ENCODE peak calls at places on chromosomes 12 and 14, in six cellular contexts. V is mesenchymal stem cell, J is IMR-90, U is H1, B is H9, P is trophoblast cell. M is an unnamed sample. For H3K27me3, the result is how much of the 10 kb centered on the place peaks cover.

GRCh38 chr14:98698341-98698740 is 573.7 kb downstream of the BCL11B start:
- DNase-seq in U (no peak), V (no peak), J (no peak), P (no peak), B (no peak), M (no peak)

GRCh38 chr12:50283924-50284236 is 560 bp upstream of the LIMA1 start:
- DNase-seq in U (no peak), J (no peak), B (no peak), P (no peak), V (no peak), M (no peak)

GRCh38 chr14:25349269-25349668 is 299.3 kb upstream of the STXBP6 start:
- DNase-seq in U (no peak), J (no peak), V (no peak), B (no peak), P (no peak), M (no peak)

GRCh38 chr14:103104654-103105511 is 10.4 kb downstream of the EXOC3L4 start:
- DNase-seq in J (peak), U (no peak), P (peak), B (peak), V (peak), M (no peak)

GRCh38 chr14:62143235-62143634 is 381.0 kb downstream of the SNAPC1 start:
- DNase-seq in B (no peak), V (no peak), J (peak), P (no peak), U (no peak), M (no peak)

GRCh38 chr12:51196547-51196946 is 21.3 kb downstream of the POU6F1 start:
- DNase-seq in U (no peak), P (no peak), B (no peak), V (no peak), J (no peak), M (no peak)

GRCh38 chr14:79643132-79643531 is 568.2 kb downstream of the DIO2 start:
- DNase-seq in J (no peak), B (no peak), U (no peak), P (peak), V (no peak), M (no peak)

GRCh38 chr12:38160318-38161122 is 156.1 kb upstream of the ALG10B start:
- DNase-seq in V (no peak), J (no peak), U (no peak), P (no peak), B (no peak), M (no peak)

GRCh38 chr14:74414793-74415437 is 11.1 kb downstream of the SYNDIG1L start:
- DNase-seq in B (peak), J (no peak), U (no peak), P (no peak), V (no peak), M (no peak)
- H4K91ac ChIP-seq in B (no peak), J (no peak), U (no peak), P (no peak), V (no peak), M (no peak)

DNA sequence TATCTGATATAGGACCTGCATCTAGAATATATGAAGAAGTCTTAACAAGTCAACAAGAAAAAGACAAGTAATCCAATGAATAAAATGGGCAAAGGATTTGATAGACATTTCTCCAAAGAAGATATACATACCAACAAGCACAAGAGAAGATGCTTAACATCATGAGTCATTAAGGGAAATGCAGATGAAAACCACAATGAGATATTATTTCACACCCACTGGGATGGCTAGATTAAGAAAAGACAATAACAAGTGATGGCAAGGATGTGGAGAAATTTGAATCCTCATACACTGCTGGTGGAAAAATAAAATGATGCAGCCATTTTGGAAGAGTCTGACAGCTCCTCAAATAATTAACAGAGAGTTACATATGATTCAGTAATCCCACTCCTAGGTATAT is 502.6 kb downstream of the FUT8 start:
- DNase-seq in P (no peak), B (no peak), V (no peak), J (no peak), U (no peak), M (no peak)
- H3K27me3 ChIP-seq in P (under half), B (under half), V (under half), J (under half), U (under half), M (under half)

GRCh38 chr14:68476212-68476964 is 316.5 kb downstream of the ZFP36L1 start:
- DNase-seq in V (peak), B (no peak), U (no peak), J (peak), P (peak), M (no peak)
- H4K91ac ChIP-seq in V (peak), B (no peak), U (no peak), J (peak), P (peak), M (no peak)

GRCh38 chr12:112881602-112882001 is 25.2 kb upstream of the OAS1 start:
- DNase-seq in P (no peak), J (no peak), U (no peak), B (no peak), V (no peak), M (no peak)
- H3K27me3 ChIP-seq in P (under half), J (under half), U (under half), B (under half), V (under half), M (under half)

GRCh38 chr12:48201091-48201490 is 2.0 kb downstream of the OR10AD1 start:
- DNase-seq in U (no peak), J (no peak), B (no peak), P (no peak), V (no peak), M (no peak)

GRCh38 chr12:48199784-48200198 is 3.3 kb downstream of the OR10AD1 start:
- DNase-seq in V (peak), J (peak), P (no peak), U (no peak), B (no peak), M (no peak)

GRCh38 chr12:48201516-48201915 is 1.6 kb downstream of the OR10AD1 start:
- DNase-seq in P (no peak), B (no peak), V (no peak), J (no peak), U (no peak), M (no peak)

GRCh38 chr12:48202766-48203165 is 326 bp downstream of the OR10AD1 start:
- DNase-seq in U (no peak), V (no peak), P (no peak), B (no peak), J (no peak), M (no peak)

GRCh38 chr12:48203192-48203591 is at the start of gene OR10AD1:
- DNase-seq in V (no peak), J (no peak), P (no peak), U (no peak), B (no peak), M (no peak)
- H4K91ac ChIP-seq in V (no peak), J (no peak), P (no peak), U (no peak), B (no peak), M (no peak)

DNA sequence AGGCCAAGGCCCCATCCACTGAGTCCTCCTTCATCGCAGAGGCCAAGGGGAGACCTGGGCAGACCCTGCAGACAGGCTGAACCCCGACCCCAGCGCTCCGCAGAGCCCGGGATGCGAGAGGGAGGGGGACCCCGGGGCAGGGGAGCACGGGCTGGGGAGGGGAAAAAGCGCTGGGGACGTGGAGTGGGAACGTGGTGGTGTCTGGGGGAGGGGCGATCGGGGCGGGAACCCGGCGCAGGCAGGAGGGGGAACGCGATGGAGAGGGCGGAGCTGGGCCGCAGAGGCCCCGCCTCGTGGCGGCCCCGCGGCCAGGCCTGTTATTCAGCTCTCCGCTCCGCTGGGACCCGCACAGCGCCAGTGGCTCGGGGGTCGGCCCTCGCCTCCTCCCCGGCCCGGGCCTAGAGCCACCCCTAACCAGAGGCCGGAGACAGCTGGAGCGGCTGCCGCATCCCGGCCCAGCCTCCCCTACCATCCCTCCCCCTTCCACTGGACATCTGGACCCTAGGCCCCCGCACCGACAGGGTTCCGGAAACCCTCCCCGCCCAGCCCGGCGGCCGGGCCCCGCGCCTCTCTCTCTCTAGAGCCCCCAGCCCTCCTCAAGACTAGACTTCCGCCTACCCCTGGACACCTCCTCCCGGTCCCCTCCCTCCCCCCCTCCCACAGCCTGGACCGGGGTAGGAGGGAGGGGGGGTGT is at the start of gene ARHGEF25:
- DNase-seq in P (peak), U (no peak), V (peak), B (peak), J (peak), M (peak)
- H3K27me3 ChIP-seq in P (under half), U (half or more), V (under half), B (under half), J (under half), M (under half)

GRCh38 chr12:85661461-85662208 is 174.6 kb downstream of the RASSF9 start:
- DNase-seq in B (no peak), V (no peak), U (no peak), J (no peak), P (no peak), M (no peak)
- H4K91ac ChIP-seq in B (no peak), V (no peak), U (no peak), J (no peak), P (no peak), M (no peak)

M was measured in neuronal stem cell.